ENCODE peak calls at places on chromosome 14, in nine cellular contexts. G, E, H, V, X, C, N, P and L are unnamed samples.

GRCh38 chr14:92425101-92425500 is 88.5 kb upstream of the RIN3 start:
- DNase-seq in C (no peak), P (no peak), X (no peak), H (no peak), E (no peak), V (no peak), N (no peak), G (peak; percentile 36), L (no peak)

GRCh38 chr14:100674897-100675618 is 51.6 kb upstream of the DLK1 start:
- DNase-seq in E (no peak), G (no peak), P (no peak), H (no peak), X (no peak), C (no peak), V (no peak), N (no peak), L (no peak)

GRCh38 chr14:55500219-55500701 is 59.8 kb upstream of the TBPL2 start:
- DNase-seq in G (no peak), C (no peak), H (no peak), N (no peak), E (no peak), P (no peak), X (no peak), V (no peak), L (no peak)

GRCh38 chr14:81682134-81682533 is 148.5 kb upstream of the SEL1L start:
- DNase-seq in G (no peak), X (no peak), V (no peak), C (no peak), P (no peak), N (no peak), H (no peak), E (no peak), L (no peak)

GRCh38 chr14:48874701-48875100 is 711.5 kb downstream of the RPS29 start:
- DNase-seq in N (no peak), V (no peak), X (no peak), G (no peak), E (no peak), P (no peak), H (no peak), C (no peak), L (no peak)

GRCh38 chr14:60356921-60357550 is 108.0 kb downstream of the PPM1A start:
- DNase-seq in E (no peak), X (no peak), G (no peak), P (no peak), H (no peak), N (no peak), C (no peak), V (no peak), L (peak; percentile 53)

GRCh38 chr14:73742520-73743238 is 28.5 kb upstream of the PNMA1 start:
- DNase-seq in E (no peak), N (no peak), H (no peak), G (no peak), V (no peak), P (no peak), C (no peak), X (no peak), L (no peak)

GRCh38 chr14:24275524-24276139 is 4.2 kb upstream of the RABGGTA start:
- DNase-seq in X (no peak), N (no peak), E (no peak), V (no peak), C (no peak), P (no peak), H (no peak), G (no peak), L (peak; percentile 27)